ENCODE peak calls at places on chromosome 22, in six cellular contexts. S is CD8-positive, alpha-beta memory T cell; T is upper lobe of right lung; C is sciatic nerve; M is pulmonary artery endothelial cell; R is activated CD8-positive, alpha-beta memory T cell treated with anti-CD3 and anti-CD28 coated beads for 1 hour. F is an unnamed sample.

GRCh38 chr22:23910496-23911190 is 16.5 kb downstream of the MIF start:
- DNase-seq in R (no peak), M (no peak), T (no peak), S (no peak), C (no peak), F (no peak)

GRCh38 chr22:49820984-49821383 is 6.7 kb downstream of the BRD1 start:
- DNase-seq in S (no peak), C (no peak), M (no peak), R (no peak), T (no peak), F (no peak)

GRCh38 chr22:38180841-38181452 is 683 bp downstream of the PLA2G6 start:
- DNase-seq in C (peak), T (peak), R (no peak), M (no peak), S (no peak), F (peak)

GRCh38 chr22:21446128-21446826 is 20.9 kb upstream of the TMEM191C start:
- DNase-seq in S (no peak), R (no peak), M (no peak), C (peak), T (peak), F (no peak)

GRCh38 chr22:29520851-29521250 is 32.7 kb downstream of the THOC5 start:
- DNase-seq in R (no peak), M (peak), S (no peak), C (no peak), T (no peak), F (no peak)

GRCh38 chr22:49855491-49855911 is 1.9 kb downstream of the ZBED4 start:
- DNase-seq in T (peak), S (no peak), M (no peak), C (no peak), R (no peak), F (no peak)

GRCh38 chr22:28892175-28892731 is 8.9 kb downstream of the ZNRF3 start:
- DNase-seq in T (no peak), C (no peak), S (no peak), R (no peak), M (no peak), F (no peak)

GRCh38 chr22:17836977-17837742 is 62.9 kb upstream of the BID start:
- DNase-seq in S (no peak), C (no peak), T (no peak), R (no peak), M (no peak), F (no peak)